ENCODE peak calls at places on chromosomes 1 and 21, in eight cellular contexts. V is mammary epithelial cell, N is tibial nerve, A is coronary artery, B is heart right ventricle, U is fibroblast of pulmonary artery, R is AG04450, H is psoas muscle. M is an unnamed sample.

GRCh38 chr1:12138196-12139183 is 28.3 kb upstream of the TNFRSF1B start:
- DNase-seq in B (no peak), U (no peak), V (no peak), R (no peak), A (peak), N (no peak), H (no peak), M (peak)

GRCh38 chr1:187876775-187877174 is 1048.0 kb downstream of the PLA2G4A start:
- DNase-seq in H (no peak), N (no peak), A (no peak), U (no peak), B (no peak), V (no peak), R (no peak), M (no peak)

GRCh38 chr1:32782086-32782485 is 35.1 kb downstream of the YARS1 start:
- DNase-seq in A (no peak), H (no peak), N (no peak), B (no peak), R (no peak), U (no peak), V (no peak), M (peak)

GRCh38 chr1:31931241-31932225 is 6.6 kb downstream of the PTP4A2 start:
- DNase-seq in A (no peak), B (no peak), R (no peak), U (peak), H (no peak), V (peak), N (no peak), M (peak)

GRCh38 chr1:196393282-196393681 is 215.0 kb downstream of the KCNT2 start:
- DNase-seq in U (no peak), R (no peak), B (no peak), V (no peak), A (no peak), N (no peak), H (no peak), M (no peak)

GRCh38 chr1:25817840-25818501 is 1.8 kb upstream of the MTFR1L start:
- DNase-seq in H (no peak), R (no peak), U (no peak), B (no peak), A (no peak), N (no peak), V (no peak), M (no peak)

GRCh38 chr1:12454406-12455391 is 163.3 kb downstream of the DHRS3 start:
- DNase-seq in U (no peak), B (no peak), N (no peak), H (peak), R (no peak), A (peak), V (no peak), M (no peak)

GRCh38 chr1:237959838-237960237 is 69.1 kb upstream of the ZP4 start:
- DNase-seq in R (no peak), U (no peak), A (no peak), B (no peak), N (no peak), H (no peak), V (no peak), M (no peak)

GRCh38 chr1:41917835-41918449 is 780 bp downstream of the HIVEP3 start:
- DNase-seq in A (no peak), V (peak), N (no peak), B (peak), U (peak), H (peak), R (no peak), M (no peak)

GRCh38 chr1:41735587-41736290 is 183.0 kb downstream of the HIVEP3 start:
- DNase-seq in R (no peak), V (no peak), U (no peak), N (no peak), B (peak), H (no peak), A (no peak), M (no peak)

GRCh38 chr1:169538998-169539871 is 47.0 kb downstream of the F5 start:
- DNase-seq in R (peak), U (peak), A (no peak), H (no peak), N (no peak), B (no peak), V (peak), M (peak)

GRCh38 chr21:44485254-44485793 is 30.0 kb downstream of the LRRC3 start:
- DNase-seq in B (no peak), N (no peak), R (no peak), A (no peak), H (no peak), V (no peak), U (no peak), M (peak)

GRCh38 chr1:55143686-55144085 is 71.5 kb downstream of the USP24 start:
- DNase-seq in B (no peak), R (no peak), H (no peak), N (no peak), U (no peak), V (peak), A (no peak), M (no peak)

DNA sequence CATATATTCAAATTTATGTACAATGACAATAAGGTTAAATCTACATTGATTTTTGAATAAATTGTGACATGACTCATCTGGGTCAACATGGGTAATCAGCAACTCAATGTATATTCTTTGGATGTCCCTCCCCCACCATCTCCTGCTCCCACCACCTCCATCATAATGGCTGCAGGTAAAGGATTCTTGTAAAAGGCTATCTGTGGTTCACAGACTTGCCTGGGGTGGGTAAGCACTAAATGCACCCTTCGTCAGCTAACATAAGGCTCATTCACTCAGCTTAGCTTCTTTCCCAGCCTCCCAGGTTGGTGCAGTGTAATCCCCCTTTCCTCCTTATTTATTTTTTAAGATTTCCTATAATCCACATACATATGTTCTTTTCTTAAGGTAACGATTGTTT is 355.7 kb upstream of the DPYD start:
- DNase-seq in V (no peak), N (no peak), B (no peak), A (no peak), R (no peak), U (no peak), H (no peak), M (no peak)
- H3K4me3 ChIP-seq in V (no peak), N (no peak), B (no peak), A (no peak), R (no peak), U (no peak), H (no peak), M (no peak)

GRCh38 chr21:35674895-35675470 is 385.3 kb downstream of the SETD4 start:
- DNase-seq in V (no peak), A (no peak), N (no peak), U (peak), R (no peak), H (no peak), B (no peak), M (peak)
- TF ChIP-seq CTCF in V (no peak), A (no peak), N (no peak), U (no peak), R (peak), H (no peak), B (no peak), M (peak)

GRCh38 chr1:14599173-14599754 is 779 bp downstream of the KAZN start:
- DNase-seq in N (no peak), V (no peak), A (no peak), R (no peak), H (peak), U (no peak), B (no peak), M (no peak)
- H3K4me3 ChIP-seq in N (peak), V (peak), A (peak), R (no peak), H (peak), U (no peak), B (peak), M (peak)

DNA sequence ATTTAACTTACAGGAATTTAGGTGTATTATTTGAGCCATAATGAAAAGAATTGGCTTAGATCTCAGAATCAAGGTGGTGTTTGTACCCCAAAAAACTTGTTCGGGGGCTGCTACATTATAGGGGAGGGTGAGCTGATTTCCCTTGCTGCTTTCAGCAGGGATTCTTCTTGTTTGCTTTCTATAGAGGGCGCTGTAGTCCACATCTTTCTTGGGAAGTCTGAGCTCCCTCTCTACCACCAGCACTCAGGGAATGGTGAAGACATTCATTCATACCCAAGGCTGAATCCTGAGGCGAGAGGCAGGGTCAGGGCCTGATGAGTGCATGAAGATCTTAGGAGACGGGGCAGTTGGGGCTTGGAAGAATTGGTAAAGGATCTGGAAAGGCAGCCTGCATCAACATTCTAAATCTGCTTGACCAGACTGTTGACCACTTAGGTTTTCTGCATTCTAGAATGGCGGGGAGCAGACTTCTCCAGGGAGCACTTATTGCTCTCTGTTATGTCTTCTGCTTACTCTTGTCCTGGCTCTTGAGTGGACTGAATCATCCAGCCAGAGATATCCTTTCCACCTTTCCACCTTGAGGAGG is 18.9 kb downstream of the SPATA46 start:
- DNase-seq in N (no peak), U (peak), V (peak), H (no peak), A (no peak), R (no peak), B (no peak), M (peak)
- TF ChIP-seq CTCF in N (peak), U (peak), V (peak), H (peak), A (no peak), R (peak), B (no peak), M (peak)

M was measured in fibroblast of mammary gland.